ENCODE peak calls at places on chromosomes 11 and 22, in four cellular contexts. One of them, this sample, is unnamed.

GRCh38 chr11:109320595-109320994 is 101.4 kb upstream of the C11orf87 start:
- DNase-seq in body of pancreas: no peak
- DNase-seq in GM06990: no peak
- DNase-seq in left ventricle myocardium inferior: no peak
- DNase-seq in this sample: no peak

GRCh38 chr11:110000045-110000502 is 93.1 kb upstream of the ZC3H12C start:
- DNase-seq in GM06990: peak; percentile 68
- DNase-seq in body of pancreas: no peak
- DNase-seq in left ventricle myocardium inferior: no peak
- DNase-seq in this sample: peak; percentile 72

GRCh38 chr22:45154383-45154782 is 9.3 kb upstream of the NUP50 start:
- DNase-seq in GM06990: no peak
- DNase-seq in left ventricle myocardium inferior: no peak
- DNase-seq in body of pancreas: no peak
- DNase-seq in this sample: no peak

GRCh38 chr22:49965291-49966040 is 4.9 kb downstream of the PIM3 start:
- DNase-seq in GM06990: peak; percentile 18
- DNase-seq in body of pancreas: peak; percentile 27
- DNase-seq in left ventricle myocardium inferior: peak; percentile 17
- DNase-seq in this sample: no peak

GRCh38 chr11:31521497-31522150 is 12.1 kb downstream of the ELP4 start:
- DNase-seq in left ventricle myocardium inferior: no peak
- DNase-seq in GM06990: no peak
- DNase-seq in body of pancreas: no peak
- DNase-seq in this sample: no peak

GRCh38 chr11:125464266-125464662 is 31.8 kb downstream of the FEZ1 start:
- DNase-seq in body of pancreas: no peak
- DNase-seq in left ventricle myocardium inferior: no peak
- DNase-seq in GM06990: no peak
- DNase-seq in this sample: no peak

GRCh38 chr11:18768472-18768901 is 23.1 kb downstream of the PTPN5 start:
- DNase-seq in body of pancreas: no peak
- DNase-seq in GM06990: peak; percentile 74
- DNase-seq in left ventricle myocardium inferior: no peak
- DNase-seq in this sample: peak; percentile 58

GRCh38 chr22:36587289-36588154 is 58.6 kb upstream of the EIF3D start:
- DNase-seq in GM06990: no peak
- DNase-seq in left ventricle myocardium inferior: no peak
- DNase-seq in body of pancreas: no peak
- DNase-seq in this sample: no peak

GRCh38 chr11:117872420-117872961 is 4.0 kb downstream of the FXYD6 start:
- DNase-seq in left ventricle myocardium inferior: peak; percentile 47
- DNase-seq in GM06990: no peak
- DNase-seq in body of pancreas: no peak
- DNase-seq in this sample: no peak

GRCh38 chr11:85723088-85723487 is 37.1 kb upstream of the CCDC89 start:
- DNase-seq in left ventricle myocardium inferior: no peak
- DNase-seq in body of pancreas: no peak
- DNase-seq in GM06990: no peak
- DNase-seq in this sample: no peak

DNA sequence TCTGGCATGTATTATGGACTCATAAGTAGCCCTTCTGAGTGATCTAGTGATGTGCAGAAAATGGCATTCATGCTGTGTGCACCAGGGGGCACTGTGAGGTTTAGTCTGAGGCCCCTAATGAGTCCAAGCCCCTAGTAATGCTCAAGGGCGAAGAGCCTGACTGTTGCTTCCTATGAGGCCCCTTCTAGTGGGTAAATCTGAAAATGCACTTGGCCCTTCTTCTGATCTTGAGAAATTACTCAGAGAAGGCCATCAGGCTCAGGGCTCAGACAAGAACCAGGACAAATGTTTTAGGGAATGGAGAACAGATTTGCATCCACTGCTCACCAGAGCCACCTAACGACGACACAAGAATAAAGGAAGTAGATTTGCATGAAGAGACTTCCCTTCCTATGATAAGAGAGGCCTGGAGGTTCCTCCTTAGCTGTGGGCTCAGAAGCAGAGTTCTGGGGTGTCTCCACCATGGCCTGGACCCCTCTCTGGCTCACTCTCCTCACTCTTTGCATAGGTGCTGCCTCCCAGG is 75.8 kb downstream of the GGTLC2 start:
- DNase-seq in GM06990: peak; percentile 56
- DNase-seq in left ventricle myocardium inferior: no peak
- DNase-seq in body of pancreas: no peak
- DNase-seq in this sample: peak; percentile 52
- TF ChIP-seq CTCF in GM06990: peak; percentile 63
- TF ChIP-seq CTCF in left ventricle myocardium inferior: peak; percentile 35
- TF ChIP-seq CTCF in body of pancreas: no peak
- TF ChIP-seq CTCF in this sample: peak; percentile 24

DNA sequence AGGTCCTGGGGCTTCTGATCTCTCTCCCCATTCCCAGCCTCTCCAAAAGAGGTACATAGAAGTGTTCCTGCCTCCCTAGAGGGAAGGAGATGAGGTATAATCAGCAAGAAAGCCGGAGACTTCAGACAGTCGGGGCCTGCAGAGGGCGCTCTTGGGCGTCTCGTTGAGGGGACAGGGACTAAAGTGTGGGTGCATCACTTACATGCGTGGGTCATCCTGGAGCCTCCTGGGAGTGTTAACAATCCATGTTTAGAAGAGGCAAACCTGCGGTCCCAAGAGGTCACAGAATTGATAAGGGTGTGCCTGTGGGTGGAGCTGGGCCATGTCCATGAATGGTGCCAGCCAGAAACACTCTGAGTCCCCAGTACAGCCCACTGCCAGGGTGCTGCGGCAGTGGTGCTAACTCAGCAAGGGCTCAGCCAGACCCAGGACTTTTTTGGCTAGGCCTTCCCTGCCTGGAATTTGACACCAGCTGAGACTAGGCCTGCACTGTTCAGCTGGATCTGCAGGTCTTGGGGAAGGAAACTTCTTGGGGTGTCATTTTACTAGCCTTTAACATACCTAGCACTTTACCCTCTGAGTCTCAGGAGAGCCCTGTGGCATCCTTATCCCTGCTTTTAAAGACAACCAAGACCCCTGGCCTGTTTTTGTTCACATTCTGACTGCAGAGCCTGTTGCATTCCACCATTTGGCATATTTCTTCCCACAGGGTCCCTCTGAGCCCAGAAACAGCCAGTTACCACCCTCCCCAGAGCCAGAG is 5.5 kb downstream of the YDJC start:
- DNase-seq in body of pancreas: no peak
- DNase-seq in GM06990: no peak
- DNase-seq in left ventricle myocardium inferior: peak; percentile 52
- DNase-seq in this sample: no peak
- TF ChIP-seq CTCF in body of pancreas: no peak
- TF ChIP-seq CTCF in GM06990: peak; percentile 62
- TF ChIP-seq CTCF in left ventricle myocardium inferior: peak; percentile 38
- TF ChIP-seq CTCF in this sample: peak; percentile 65

GRCh38 chr11:119602745-119603373 is 126.1 kb downstream of the NECTIN1 start:
- DNase-seq in GM06990: no peak
- DNase-seq in body of pancreas: no peak
- DNase-seq in left ventricle myocardium inferior: no peak
- DNase-seq in this sample: no peak
- TF ChIP-seq CTCF in GM06990: no peak
- TF ChIP-seq CTCF in body of pancreas: no peak
- TF ChIP-seq CTCF in left ventricle myocardium inferior: no peak
- TF ChIP-seq CTCF in this sample: no peak

GRCh38 chr11:72741429-72741833 is 10.8 kb downstream of the ARAP1 start:
- DNase-seq in left ventricle myocardium inferior: peak; percentile 42
- DNase-seq in GM06990: peak; percentile 60
- DNase-seq in body of pancreas: no peak
- DNase-seq in this sample: no peak
- TF ChIP-seq CTCF in left ventricle myocardium inferior: no peak
- TF ChIP-seq CTCF in GM06990: no peak
- TF ChIP-seq CTCF in body of pancreas: no peak
- TF ChIP-seq CTCF in this sample: no peak

DNA sequence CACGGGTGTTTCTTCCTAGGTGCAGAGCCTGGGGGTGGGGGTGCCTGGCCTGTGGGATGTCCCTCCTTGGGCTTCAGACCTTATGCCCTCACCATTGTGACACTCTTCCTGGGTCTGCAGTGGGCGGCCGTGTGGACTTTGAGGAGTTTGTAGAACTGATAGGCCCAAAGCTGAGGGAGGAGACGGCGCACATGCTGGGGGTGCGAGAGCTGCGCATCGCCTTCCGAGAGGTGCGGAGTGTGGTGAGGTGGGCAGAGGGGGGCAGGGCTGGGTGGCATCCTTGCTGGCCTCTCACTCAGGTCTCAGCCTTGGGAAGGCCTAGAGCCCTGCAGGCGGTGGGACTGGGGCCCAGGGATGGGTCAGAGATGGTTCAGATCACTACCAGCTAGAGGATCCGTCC is 2.3 kb downstream of the CABP4 start:
- DNase-seq in body of pancreas: no peak
- DNase-seq in GM06990: no peak
- DNase-seq in left ventricle myocardium inferior: no peak
- DNase-seq in this sample: no peak
- TF ChIP-seq CTCF in body of pancreas: no peak
- TF ChIP-seq CTCF in GM06990: no peak
- TF ChIP-seq CTCF in left ventricle myocardium inferior: no peak
- TF ChIP-seq CTCF in this sample: no peak

GRCh38 chr11:58286249-58286648 is 18.2 kb upstream of the OR10W1 start:
- DNase-seq in GM06990: no peak
- DNase-seq in body of pancreas: no peak
- DNase-seq in left ventricle myocardium inferior: no peak
- DNase-seq in this sample: peak; percentile 40
- TF ChIP-seq CTCF in GM06990: peak; percentile 72
- TF ChIP-seq CTCF in body of pancreas: peak; percentile 42
- TF ChIP-seq CTCF in left ventricle myocardium inferior: peak; percentile 68
- TF ChIP-seq CTCF in this sample: peak; percentile 80

GRCh38 chr11:97092823-97093222 is 703.0 kb downstream of the JRKL start:
- DNase-seq in left ventricle myocardium inferior: no peak
- DNase-seq in GM06990: no peak
- DNase-seq in body of pancreas: no peak
- DNase-seq in this sample: no peak
- TF ChIP-seq CTCF in left ventricle myocardium inferior: no peak
- TF ChIP-seq CTCF in GM06990: no peak
- TF ChIP-seq CTCF in body of pancreas: no peak
- TF ChIP-seq CTCF in this sample: no peak